ENCODE peak calls at places on chromosomes 1 and 21, in eight cellular contexts. One of them, this sample, is unnamed.

GRCh38 chr1:26218906-26219494 is 15.0 kb upstream of the CEP85 start:
- DNase-seq in psoas muscle: peak
- DNase-seq in astrocyte of the spinal cord: no peak
- DNase-seq in neural progenitor cell: no peak
- DNase-seq in GM13977: no peak
- DNase-seq in fibroblast of pulmonary artery: no peak
- DNase-seq in adrenal gland: no peak
- DNase-seq in AG04450: no peak
- DNase-seq in this sample: no peak

GRCh38 chr21:28459193-28459592 is 533.5 kb downstream of the LTN1 start:
- DNase-seq in psoas muscle: no peak
- DNase-seq in astrocyte of the spinal cord: no peak
- DNase-seq in neural progenitor cell: no peak
- DNase-seq in GM13977: no peak
- DNase-seq in fibroblast of pulmonary artery: no peak
- DNase-seq in adrenal gland: no peak
- DNase-seq in AG04450: no peak
- DNase-seq in this sample: no peak

GRCh38 chr1:53689736-53690401 is 49.1 kb downstream of the GLIS1 start:
- DNase-seq in psoas muscle: no peak
- DNase-seq in astrocyte of the spinal cord: no peak
- DNase-seq in neural progenitor cell: no peak
- DNase-seq in GM13977: no peak
- DNase-seq in fibroblast of pulmonary artery: no peak
- DNase-seq in adrenal gland: no peak
- DNase-seq in AG04450: no peak
- DNase-seq in this sample: no peak

GRCh38 chr21:18417361-18417760 is 13.8 kb upstream of the TMPRSS15 start:
- DNase-seq in psoas muscle: no peak
- DNase-seq in astrocyte of the spinal cord: no peak
- DNase-seq in neural progenitor cell: no peak
- DNase-seq in GM13977: no peak
- DNase-seq in fibroblast of pulmonary artery: no peak
- DNase-seq in adrenal gland: no peak
- DNase-seq in AG04450: no peak
- DNase-seq in this sample: no peak

GRCh38 chr21:45612096-45613019 is 31.2 kb upstream of the PCBP3 start:
- DNase-seq in psoas muscle: no peak
- DNase-seq in astrocyte of the spinal cord: peak
- DNase-seq in neural progenitor cell: no peak
- DNase-seq in GM13977: no peak
- DNase-seq in fibroblast of pulmonary artery: peak
- DNase-seq in adrenal gland: no peak
- DNase-seq in AG04450: peak
- DNase-seq in this sample: no peak

GRCh38 chr1:229410692-229411433 is 23.0 kb downstream of the ACTA1 start:
- DNase-seq in psoas muscle: peak
- DNase-seq in astrocyte of the spinal cord: peak
- DNase-seq in neural progenitor cell: peak
- DNase-seq in GM13977: no peak
- DNase-seq in fibroblast of pulmonary artery: peak
- DNase-seq in adrenal gland: peak
- DNase-seq in AG04450: no peak
- DNase-seq in this sample: no peak

GRCh38 chr1:47442202-47442601 is 4.4 kb downstream of the FOXD2 start:
- DNase-seq in psoas muscle: no peak
- DNase-seq in astrocyte of the spinal cord: no peak
- DNase-seq in neural progenitor cell: no peak
- DNase-seq in GM13977: no peak
- DNase-seq in fibroblast of pulmonary artery: no peak
- DNase-seq in adrenal gland: no peak
- DNase-seq in AG04450: no peak
- DNase-seq in this sample: no peak

GRCh38 chr1:68600049-68600661 is 103.3 kb upstream of the DEPDC1 start:
- DNase-seq in psoas muscle: no peak
- DNase-seq in astrocyte of the spinal cord: peak
- DNase-seq in neural progenitor cell: peak
- DNase-seq in GM13977: peak
- DNase-seq in fibroblast of pulmonary artery: peak
- DNase-seq in adrenal gland: no peak
- DNase-seq in AG04450: no peak
- DNase-seq in this sample: no peak

GRCh38 chr21:16588433-16588860 is 858.7 kb downstream of the USP25 start:
- DNase-seq in psoas muscle: peak
- DNase-seq in astrocyte of the spinal cord: peak
- DNase-seq in neural progenitor cell: peak
- DNase-seq in GM13977: no peak
- DNase-seq in fibroblast of pulmonary artery: peak
- DNase-seq in adrenal gland: peak
- DNase-seq in AG04450: peak
- DNase-seq in this sample: no peak

GRCh38 chr1:29700522-29700921 is 464.2 kb downstream of the PTPRU start:
- DNase-seq in psoas muscle: peak
- DNase-seq in astrocyte of the spinal cord: no peak
- DNase-seq in neural progenitor cell: no peak
- DNase-seq in GM13977: no peak
- DNase-seq in fibroblast of pulmonary artery: no peak
- DNase-seq in adrenal gland: no peak
- DNase-seq in AG04450: no peak
- DNase-seq in this sample: no peak

GRCh38 chr1:10791117-10791951 is 5.1 kb downstream of the CASZ1 start:
- DNase-seq in psoas muscle: no peak
- DNase-seq in astrocyte of the spinal cord: no peak
- DNase-seq in neural progenitor cell: peak
- DNase-seq in GM13977: no peak
- DNase-seq in fibroblast of pulmonary artery: no peak
- DNase-seq in adrenal gland: no peak
- DNase-seq in AG04450: no peak
- DNase-seq in this sample: no peak

GRCh38 chr1:246629976-246630375 is 63.7 kb downstream of the CNST start:
- DNase-seq in psoas muscle: no peak
- DNase-seq in astrocyte of the spinal cord: no peak
- DNase-seq in neural progenitor cell: no peak
- DNase-seq in GM13977: peak
- DNase-seq in fibroblast of pulmonary artery: no peak
- DNase-seq in adrenal gland: no peak
- DNase-seq in AG04450: no peak
- DNase-seq in this sample: peak

GRCh38 chr1:42145190-42145716 is 8.0 kb upstream of the GUCA2B start:
- DNase-seq in psoas muscle: no peak
- DNase-seq in astrocyte of the spinal cord: no peak
- DNase-seq in neural progenitor cell: no peak
- DNase-seq in GM13977: peak
- DNase-seq in fibroblast of pulmonary artery: no peak
- DNase-seq in adrenal gland: no peak
- DNase-seq in AG04450: no peak
- DNase-seq in this sample: no peak

GRCh38 chr1:206556047-206556747 is 48.9 kb downstream of the RASSF5 start:
- DNase-seq in psoas muscle: no peak
- DNase-seq in astrocyte of the spinal cord: no peak
- DNase-seq in neural progenitor cell: no peak
- DNase-seq in GM13977: no peak
- DNase-seq in fibroblast of pulmonary artery: no peak
- DNase-seq in adrenal gland: peak
- DNase-seq in AG04450: no peak
- DNase-seq in this sample: no peak

GRCh38 chr1:67214420-67215174 is 48.3 kb downstream of the IL23R start:
- DNase-seq in psoas muscle: no peak
- DNase-seq in astrocyte of the spinal cord: no peak
- DNase-seq in neural progenitor cell: peak
- DNase-seq in GM13977: no peak
- DNase-seq in fibroblast of pulmonary artery: peak
- DNase-seq in adrenal gland: peak
- DNase-seq in AG04450: no peak
- DNase-seq in this sample: peak

GRCh38 chr1:206751891-206752290 is 18.7 kb upstream of the IL19 start:
- DNase-seq in psoas muscle: no peak
- DNase-seq in astrocyte of the spinal cord: no peak
- DNase-seq in neural progenitor cell: no peak
- DNase-seq in GM13977: no peak
- DNase-seq in fibroblast of pulmonary artery: no peak
- DNase-seq in adrenal gland: no peak
- DNase-seq in AG04450: no peak
- DNase-seq in this sample: no peak

GRCh38 chr1:26225033-26225831 is 8.8 kb upstream of the CEP85 start:
- DNase-seq in psoas muscle: peak
- DNase-seq in astrocyte of the spinal cord: peak
- DNase-seq in neural progenitor cell: peak
- DNase-seq in GM13977: no peak
- DNase-seq in fibroblast of pulmonary artery: peak
- DNase-seq in adrenal gland: peak
- DNase-seq in AG04450: no peak
- DNase-seq in this sample: no peak

DNA sequence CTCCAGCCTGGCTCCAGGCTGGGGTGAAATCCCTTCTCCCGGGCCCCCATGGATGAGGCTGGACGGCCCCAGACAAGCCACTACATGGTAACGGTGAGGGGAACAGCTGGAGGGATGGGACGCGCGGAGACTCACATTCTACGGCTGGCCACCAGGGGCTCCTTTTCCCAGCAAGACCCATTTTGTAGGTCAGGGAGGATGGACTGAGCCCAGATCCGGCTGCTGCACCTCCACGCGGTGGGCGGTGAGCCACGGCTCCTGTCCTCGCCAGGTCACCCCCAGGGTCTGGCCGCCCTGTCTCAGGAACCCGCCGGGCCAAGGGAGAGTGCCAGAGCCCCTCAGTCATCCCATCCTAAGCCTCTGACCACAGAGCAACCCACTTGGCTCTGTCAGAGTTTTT is 75.0 kb upstream of the ACTRT2 start:
- DNase-seq in psoas muscle: peak
- DNase-seq in astrocyte of the spinal cord: no peak
- DNase-seq in neural progenitor cell: no peak
- DNase-seq in GM13977: no peak
- DNase-seq in fibroblast of pulmonary artery: no peak
- DNase-seq in adrenal gland: no peak
- DNase-seq in AG04450: no peak
- DNase-seq in this sample: no peak
- TF ChIP-seq CTCF in psoas muscle: no peak
- TF ChIP-seq CTCF in astrocyte of the spinal cord: no peak
- TF ChIP-seq CTCF in neural progenitor cell: no peak
- TF ChIP-seq CTCF in GM13977: no peak
- TF ChIP-seq CTCF in fibroblast of pulmonary artery: no peak
- TF ChIP-seq CTCF in adrenal gland: no peak
- TF ChIP-seq CTCF in AG04450: no peak
- TF ChIP-seq CTCF in this sample: no peak

GRCh38 chr1:174723815-174724214 is 275.9 kb upstream of the CACYBP start:
- DNase-seq in psoas muscle: no peak
- DNase-seq in astrocyte of the spinal cord: no peak
- DNase-seq in neural progenitor cell: no peak
- DNase-seq in GM13977: no peak
- DNase-seq in fibroblast of pulmonary artery: no peak
- DNase-seq in adrenal gland: no peak
- DNase-seq in AG04450: no peak
- DNase-seq in this sample: no peak

GRCh38 chr1:174721246-174721645 is 273.5 kb downstream of the GPR52 start:
- DNase-seq in psoas muscle: no peak
- DNase-seq in astrocyte of the spinal cord: no peak
- DNase-seq in neural progenitor cell: no peak
- DNase-seq in GM13977: no peak
- DNase-seq in fibroblast of pulmonary artery: no peak
- DNase-seq in adrenal gland: no peak
- DNase-seq in AG04450: no peak
- DNase-seq in this sample: no peak

GRCh38 chr1:174726167-174726879 is 273.4 kb upstream of the CACYBP start:
- DNase-seq in psoas muscle: no peak
- DNase-seq in astrocyte of the spinal cord: peak
- DNase-seq in neural progenitor cell: peak
- DNase-seq in GM13977: peak
- DNase-seq in fibroblast of pulmonary artery: peak
- DNase-seq in adrenal gland: no peak
- DNase-seq in AG04450: peak
- DNase-seq in this sample: no peak

GRCh38 chr1:174726880-174727585 is 272.7 kb upstream of the CACYBP start:
- DNase-seq in psoas muscle: no peak
- DNase-seq in astrocyte of the spinal cord: no peak
- DNase-seq in neural progenitor cell: no peak
- DNase-seq in GM13977: no peak
- DNase-seq in fibroblast of pulmonary artery: no peak
- DNase-seq in adrenal gland: no peak
- DNase-seq in AG04450: no peak
- DNase-seq in this sample: no peak
- TF ChIP-seq CTCF in psoas muscle: no peak
- TF ChIP-seq CTCF in astrocyte of the spinal cord: no peak
- TF ChIP-seq CTCF in neural progenitor cell: no peak
- TF ChIP-seq CTCF in GM13977: no peak
- TF ChIP-seq CTCF in fibroblast of pulmonary artery: no peak
- TF ChIP-seq CTCF in adrenal gland: peak
- TF ChIP-seq CTCF in AG04450: no peak
- TF ChIP-seq CTCF in this sample: no peak

DNA sequence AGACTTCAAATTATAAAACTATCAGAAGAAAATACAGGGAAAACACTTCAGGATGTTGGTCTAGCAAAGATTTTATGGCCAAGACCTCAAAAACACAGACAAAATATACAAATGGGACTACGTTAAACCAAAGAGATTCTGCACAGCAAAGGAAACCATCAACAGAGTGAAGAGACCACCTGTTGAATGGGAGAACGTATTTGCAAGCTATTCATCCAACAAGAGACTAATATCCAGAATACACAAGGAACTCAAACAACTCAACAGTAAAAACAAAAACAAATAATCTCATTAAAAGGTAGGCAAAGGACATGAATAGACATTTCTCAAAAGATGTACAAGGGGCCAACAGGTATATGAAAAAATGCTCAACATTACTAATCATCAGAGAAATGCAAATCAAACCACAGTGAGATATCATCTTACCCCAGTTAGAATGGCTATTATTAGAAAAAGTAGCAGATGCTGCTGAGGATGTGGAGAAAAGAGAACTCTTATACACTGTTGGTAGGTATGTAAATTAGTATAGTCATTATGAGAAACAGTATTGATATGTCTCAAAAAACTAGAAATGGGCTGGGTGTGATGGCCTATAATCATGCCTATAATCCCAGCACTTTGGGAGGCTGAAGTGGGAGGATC is 112.6 kb downstream of the LRIG2 start:
- DNase-seq in psoas muscle: no peak
- DNase-seq in astrocyte of the spinal cord: no peak
- DNase-seq in neural progenitor cell: no peak
- DNase-seq in GM13977: no peak
- DNase-seq in fibroblast of pulmonary artery: no peak
- DNase-seq in adrenal gland: no peak
- DNase-seq in AG04450: no peak
- DNase-seq in this sample: no peak
- TF ChIP-seq CTCF in psoas muscle: no peak
- TF ChIP-seq CTCF in astrocyte of the spinal cord: no peak
- TF ChIP-seq CTCF in neural progenitor cell: no peak
- TF ChIP-seq CTCF in GM13977: no peak
- TF ChIP-seq CTCF in fibroblast of pulmonary artery: no peak
- TF ChIP-seq CTCF in adrenal gland: no peak
- TF ChIP-seq CTCF in AG04450: no peak
- TF ChIP-seq CTCF in this sample: no peak

GRCh38 chr1:168439451-168440375 is 104.1 kb downstream of the XCL2 start:
- DNase-seq in psoas muscle: peak
- DNase-seq in astrocyte of the spinal cord: peak
- DNase-seq in neural progenitor cell: peak
- DNase-seq in GM13977: peak
- DNase-seq in fibroblast of pulmonary artery: peak
- DNase-seq in adrenal gland: peak
- DNase-seq in AG04450: peak
- DNase-seq in this sample: peak
- TF ChIP-seq CTCF in psoas muscle: peak
- TF ChIP-seq CTCF in astrocyte of the spinal cord: peak
- TF ChIP-seq CTCF in neural progenitor cell: peak
- TF ChIP-seq CTCF in GM13977: peak
- TF ChIP-seq CTCF in fibroblast of pulmonary artery: peak
- TF ChIP-seq CTCF in adrenal gland: peak
- TF ChIP-seq CTCF in AG04450: peak
- TF ChIP-seq CTCF in this sample: peak

GRCh38 chr1:21703318-21703963 is 34.3 kb upstream of the RAP1GAP start:
- DNase-seq in psoas muscle: no peak
- DNase-seq in astrocyte of the spinal cord: peak
- DNase-seq in neural progenitor cell: peak
- DNase-seq in GM13977: no peak
- DNase-seq in fibroblast of pulmonary artery: peak
- DNase-seq in adrenal gland: peak
- DNase-seq in AG04450: peak
- DNase-seq in this sample: no peak
- TF ChIP-seq CTCF in psoas muscle: peak
- TF ChIP-seq CTCF in astrocyte of the spinal cord: peak
- TF ChIP-seq CTCF in neural progenitor cell: peak
- TF ChIP-seq CTCF in GM13977: peak
- TF ChIP-seq CTCF in fibroblast of pulmonary artery: peak
- TF ChIP-seq CTCF in adrenal gland: peak
- TF ChIP-seq CTCF in AG04450: peak
- TF ChIP-seq CTCF in this sample: peak

This sample was measured in GM10248.